ENCODE peak calls at places on chromosomes 12 and 14, in four cellular contexts. One of them, this sample, is unnamed.
A peak's percentile ranks its signal among the peaks of the same experiment; 100 is the strongest.

GRCh38 chr12:51183349-51183748 is 10.4 kb upstream of the TFCP2 start:
- DNase-seq in heart right ventricle: no peak
- DNase-seq in H1: no peak
- DNase-seq in adrenal gland: no peak
- DNase-seq in this sample: no peak

GRCh38 chr14:21476526-21476924 is 234 bp downstream of the RAB2B start:
- DNase-seq in heart right ventricle: no peak
- DNase-seq in H1: no peak
- DNase-seq in adrenal gland: no peak
- DNase-seq in this sample: peak; percentile 91

GRCh38 chr12:79659961-79660431 is 30.8 kb downstream of the PAWR start:
- DNase-seq in heart right ventricle: no peak
- DNase-seq in H1: no peak
- DNase-seq in adrenal gland: no peak
- DNase-seq in this sample: no peak

GRCh38 chr14:88129306-88130056 is 124.5 kb downstream of the GPR65 start:
- DNase-seq in heart right ventricle: peak; percentile 22
- DNase-seq in H1: no peak
- DNase-seq in adrenal gland: peak; percentile 57
- DNase-seq in this sample: no peak

GRCh38 chr12:104414581-104415305 is 42.0 kb upstream of the CHST11 start:
- DNase-seq in heart right ventricle: no peak
- DNase-seq in H1: peak; percentile 78
- DNase-seq in adrenal gland: no peak
- DNase-seq in this sample: no peak

GRCh38 chr14:92632546-92633273 is 115.7 kb downstream of the LGMN start:
- DNase-seq in heart right ventricle: no peak
- DNase-seq in H1: no peak
- DNase-seq in adrenal gland: no peak
- DNase-seq in this sample: no peak

GRCh38 chr12:49389092-49389703 is 21.9 kb downstream of the SPATS2 start:
- DNase-seq in heart right ventricle: no peak
- DNase-seq in H1: peak; percentile 58
- DNase-seq in adrenal gland: no peak
- DNase-seq in this sample: no peak

GRCh38 chr12:95484524-95484923 is 10.6 kb downstream of the METAP2 start:
- DNase-seq in heart right ventricle: no peak
- DNase-seq in H1: no peak
- DNase-seq in adrenal gland: no peak
- DNase-seq in this sample: no peak

GRCh38 chr12:132513458-132514135 is 23.6 kb downstream of the FBRSL1 start:
- DNase-seq in heart right ventricle: no peak
- DNase-seq in H1: no peak
- DNase-seq in adrenal gland: no peak
- DNase-seq in this sample: no peak

GRCh38 chr14:47490766-47491165 is 184.6 kb downstream of the MDGA2 start:
- DNase-seq in heart right ventricle: no peak
- DNase-seq in H1: no peak
- DNase-seq in adrenal gland: no peak
- DNase-seq in this sample: no peak

GRCh38 chr14:47490353-47490752 is 185.1 kb downstream of the MDGA2 start:
- DNase-seq in heart right ventricle: no peak
- DNase-seq in H1: no peak
- DNase-seq in adrenal gland: no peak
- DNase-seq in this sample: no peak

DNA sequence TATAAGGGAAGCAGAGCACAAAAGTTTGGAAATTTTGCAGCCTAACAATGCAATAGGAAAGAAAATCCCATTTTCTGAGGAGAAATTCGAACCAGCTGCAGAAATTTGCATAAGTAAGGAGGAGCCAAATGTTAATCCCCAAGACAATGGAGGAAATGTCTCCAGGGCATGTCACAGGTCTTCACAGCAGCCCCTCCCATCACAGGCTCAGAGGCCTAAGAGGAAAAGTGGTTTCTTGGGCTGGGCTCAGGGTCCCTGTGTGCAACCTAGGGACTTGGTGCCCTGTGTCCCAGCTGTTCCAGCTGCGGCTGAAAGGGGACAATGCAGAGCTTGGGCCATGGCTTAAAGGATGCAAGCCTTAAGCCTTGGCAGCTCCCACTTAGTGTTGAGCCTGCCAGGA is 190.0 kb downstream of the MDGA2 start:
- DNase-seq in heart right ventricle: no peak
- DNase-seq in H1: no peak
- DNase-seq in adrenal gland: no peak
- DNase-seq in this sample: no peak
- TF ChIP-seq CTCF in heart right ventricle: no peak
- TF ChIP-seq CTCF in H1: no peak
- TF ChIP-seq CTCF in adrenal gland: no peak
- TF ChIP-seq CTCF in this sample: no peak

GRCh38 chr14:36661506-36662257 is at the start of gene PAX9:
- DNase-seq in heart right ventricle: no peak
- DNase-seq in H1: peak; percentile 92
- DNase-seq in adrenal gland: peak; percentile 79
- DNase-seq in this sample: peak; percentile 96
- H3K27me3 ChIP-seq in heart right ventricle: peaks cover 63% of the 10 kb centered on the region
- H3K27me3 ChIP-seq in H1: peaks cover 96% of the 10 kb centered on the region
- H3K27me3 ChIP-seq in adrenal gland: peaks cover 96% of the 10 kb centered on the region
- H3K27me3 ChIP-seq in this sample: no peaks in the 10 kb centered on the region

DNA sequence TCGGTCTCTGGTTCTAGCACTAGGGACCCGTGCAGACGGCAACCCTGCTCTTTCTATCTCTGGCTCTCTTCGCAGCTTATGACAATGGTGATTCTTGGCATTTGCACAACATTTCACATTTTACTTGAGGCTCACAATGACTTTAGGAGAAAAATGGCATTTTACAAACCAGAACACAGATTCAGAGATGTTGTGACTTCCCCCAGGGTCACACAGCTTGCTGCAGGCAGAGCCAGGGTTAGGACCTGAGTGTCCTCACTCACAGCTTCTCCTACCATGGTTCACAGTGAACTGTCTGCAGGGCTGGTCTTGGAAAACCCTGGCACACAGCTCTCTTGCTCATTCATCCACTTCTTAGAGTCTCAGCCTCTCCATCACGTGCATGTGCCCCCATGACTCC is 23.7 kb downstream of the P2RX7 start:
- DNase-seq in heart right ventricle: no peak
- DNase-seq in H1: no peak
- DNase-seq in adrenal gland: no peak
- DNase-seq in this sample: no peak
- H3K27ac ChIP-seq in heart right ventricle: no peak overlapping the region
- H3K27ac ChIP-seq in H1: no peak overlapping the region
- H3K27ac ChIP-seq in adrenal gland: no peak overlapping the region
- H3K27ac ChIP-seq in this sample: no peak overlapping the region

DNA sequence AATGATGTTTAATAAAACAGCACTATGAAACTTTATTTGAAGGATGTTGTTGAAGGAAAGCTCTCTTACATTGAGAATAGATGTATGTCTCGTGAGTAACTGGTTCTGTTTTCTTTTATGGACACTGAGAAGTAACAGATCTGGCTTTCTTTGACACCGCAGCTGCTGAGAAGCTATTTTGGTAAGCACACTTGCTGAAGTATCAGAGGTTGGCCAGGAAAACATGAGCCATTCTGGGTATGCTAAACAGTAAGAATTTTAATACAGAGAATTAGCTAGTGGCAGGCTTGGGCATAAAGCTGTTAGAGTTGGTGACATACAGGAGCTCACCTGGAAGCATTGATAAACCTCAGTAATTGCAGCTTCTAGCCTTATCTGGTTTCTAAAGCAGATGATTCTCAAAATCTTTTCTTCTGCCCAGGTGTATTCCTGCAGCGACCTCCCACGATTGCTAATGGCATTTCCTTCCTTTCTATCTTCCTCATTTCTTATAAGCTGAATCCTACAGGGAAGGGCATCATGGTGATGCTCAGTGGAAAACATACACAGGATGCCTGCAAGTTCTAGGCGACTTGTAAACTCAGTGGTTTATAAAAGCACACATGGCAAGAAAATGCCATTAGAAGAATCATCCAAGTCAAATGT is 291.6 kb upstream of the SLC16A7 start:
- DNase-seq in heart right ventricle: no peak
- DNase-seq in H1: no peak
- DNase-seq in adrenal gland: no peak
- DNase-seq in this sample: no peak
- TF ChIP-seq CTCF in heart right ventricle: no peak
- TF ChIP-seq CTCF in H1: no peak
- TF ChIP-seq CTCF in adrenal gland: no peak
- TF ChIP-seq CTCF in this sample: no peak

DNA sequence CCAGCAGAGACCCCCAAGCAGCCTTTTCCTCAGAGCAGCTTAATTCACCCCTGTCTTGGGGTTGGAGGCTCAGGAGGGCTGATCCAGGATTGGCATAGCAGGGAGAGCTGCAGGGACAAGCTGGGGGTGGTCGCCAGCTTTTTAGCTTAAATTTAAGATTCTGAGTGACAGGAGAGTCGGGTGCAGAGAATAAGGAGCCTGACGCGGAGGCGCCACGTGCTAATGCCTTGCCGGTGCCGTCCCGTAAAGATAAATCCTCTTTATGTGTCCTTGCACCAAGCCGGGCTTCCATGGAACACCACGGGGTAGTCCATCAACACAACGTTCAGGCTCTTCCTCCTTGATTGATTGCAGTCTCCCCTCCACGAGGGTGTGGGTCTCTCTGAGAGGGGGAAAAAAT is 3.8 kb downstream of the DLK1 start:
- DNase-seq in heart right ventricle: no peak
- DNase-seq in H1: no peak
- DNase-seq in adrenal gland: no peak
- DNase-seq in this sample: no peak
- H3K27me3 ChIP-seq in heart right ventricle: peaks cover 15% of the 10 kb centered on the region
- H3K27me3 ChIP-seq in H1: peaks cover 41% of the 10 kb centered on the region
- H3K27me3 ChIP-seq in adrenal gland: no peaks in the 10 kb centered on the region
- H3K27me3 ChIP-seq in this sample: peaks cover 18% of the 10 kb centered on the region

This sample was measured in prostate gland.